ENCODE peak calls at places on chromosomes 5 and 9, in eight cellular contexts. B is stomach, J is testis, Y is transverse colon, X is breast epithelium, D is ovary, F is right lobe of liver, W is sigmoid colon. V is an unnamed sample.

GRCh38 chr9:99818439-99818992 is 3.2 kb upstream of the NR4A3 start:
- DNase-seq in W (no peak), X (no peak), J (peak; percentile 18), D (no peak), Y (no peak), F (no peak), B (no peak), V (no peak)

GRCh38 chr9:33430942-33431341 is 16.5 kb downstream of the AQP3 start:
- DNase-seq in X (no peak), D (no peak), Y (no peak), B (no peak), F (no peak), W (no peak), J (no peak), V (no peak)

GRCh38 chr9:19102181-19102630 is 498 bp downstream of the HAUS6 start:
- DNase-seq in Y (peak; percentile 17), D (peak; percentile 65), J (no peak), X (no peak), B (no peak), F (peak; percentile 44), W (peak; percentile 72), V (peak; percentile 57)

GRCh38 chr9:98906273-98907040 is 37.2 kb upstream of the COL15A1 start:
- DNase-seq in F (no peak), D (peak; percentile 76), J (no peak), X (no peak), Y (no peak), W (no peak), B (no peak), V (no peak)

GRCh38 chr9:93674580-93675335 is 98.4 kb downstream of the PHF2 start:
- DNase-seq in Y (no peak), J (peak; percentile 10), X (peak; percentile 38), B (peak; percentile 19), W (peak; percentile 57), D (peak; percentile 21), F (no peak), V (peak; percentile 23)

GRCh38 chr9:26210338-26210851 is 532.2 kb upstream of the TUSC1 start:
- DNase-seq in Y (no peak), J (no peak), F (no peak), W (no peak), B (no peak), X (no peak), D (no peak), V (no peak)

GRCh38 chr9:96875460-96876142 is 21.3 kb upstream of the ZNF782 start:
- DNase-seq in F (peak; percentile 61), J (peak; percentile 90), Y (peak; percentile 74), B (peak; percentile 70), W (no peak), X (no peak), D (no peak), V (peak; percentile 75)

GRCh38 chr5:121299153-121299552 is 552.5 kb upstream of the FTMT start:
- DNase-seq in F (no peak), D (no peak), B (no peak), Y (no peak), W (no peak), J (no peak), X (no peak), V (no peak)

GRCh38 chr5:88719434-88719833 is 163.6 kb downstream of the MEF2C start:
- DNase-seq in X (no peak), J (no peak), W (no peak), D (no peak), B (no peak), F (no peak), Y (no peak), V (no peak)

GRCh38 chr5:88713818-88714217 is 169.2 kb downstream of the MEF2C start:
- DNase-seq in B (no peak), Y (no peak), F (no peak), W (no peak), X (no peak), D (no peak), J (no peak), V (no peak)

GRCh38 chr5:88715503-88715902 is 167.5 kb downstream of the MEF2C start:
- DNase-seq in F (no peak), Y (no peak), B (no peak), D (no peak), J (no peak), X (no peak), W (no peak), V (no peak)
- TF ChIP-seq POLR2A in F (no peak), Y (no peak), B (no peak), D (no peak), J (no peak), X (no peak), W (no peak), V (no peak)

GRCh38 chr5:51382759-51383493 is at the start of gene ISL1:
- DNase-seq in D (no peak), W (peak; percentile 90), J (peak; percentile 84), Y (peak; percentile 63), F (no peak), X (no peak), B (peak; percentile 94), V (peak; percentile 73)

GRCh38 chr5:51385214-51385613 is 2.0 kb downstream of the ISL1 start:
- DNase-seq in W (no peak), J (no peak), X (no peak), Y (no peak), D (no peak), F (no peak), B (no peak), V (no peak)

GRCh38 chr5:51384281-51384840 is 1.1 kb downstream of the ISL1 start:
- DNase-seq in X (no peak), D (no peak), W (no peak), Y (no peak), J (no peak), F (no peak), B (no peak), V (no peak)

GRCh38 chr5:51382508-51382758 is 815 bp upstream of the ISL1 start:
- DNase-seq in D (no peak), F (no peak), W (no peak), Y (no peak), B (no peak), J (no peak), X (no peak), V (no peak)

DNA sequence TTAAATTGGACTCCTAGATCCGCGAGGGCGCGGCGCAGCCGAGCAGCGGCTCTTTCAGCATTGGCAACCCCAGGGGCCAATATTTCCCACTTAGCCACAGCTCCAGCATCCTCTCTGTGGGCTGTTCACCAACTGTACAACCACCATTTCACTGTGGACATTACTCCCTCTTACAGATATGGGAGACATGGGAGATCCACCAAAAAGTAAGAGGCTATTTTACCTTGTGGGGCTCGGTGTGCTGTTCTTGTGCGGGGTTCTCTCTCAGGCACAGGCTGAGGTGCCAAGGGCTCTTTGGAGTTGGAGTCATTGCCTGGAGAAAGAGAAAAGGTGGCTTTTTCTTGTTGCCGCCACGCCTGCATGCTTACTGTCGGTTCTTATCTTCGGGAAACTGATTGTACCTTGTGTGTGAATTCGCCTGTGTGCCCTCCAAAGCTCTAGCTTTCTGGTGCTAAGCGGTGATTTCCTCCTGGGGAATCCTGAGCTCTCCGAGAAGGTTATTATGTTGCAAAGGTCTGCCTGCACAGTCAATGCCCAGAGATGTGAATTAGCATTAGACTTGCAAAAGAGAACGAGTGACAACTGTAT is 340 bp downstream of the ISL1 start:
- DNase-seq in J (no peak), D (no peak), X (no peak), Y (no peak), W (no peak), B (no peak), F (no peak), V (no peak)
- H3K4me1 ChIP-seq in J (peaks cover 10% of the 10 kb centered on the region), D (peaks cover 6% of the 10 kb centered on the region), X (no peaks in the 10 kb centered on the region), Y (no peaks in the 10 kb centered on the region), W (no peaks in the 10 kb centered on the region), B (peaks cover 11% of the 10 kb centered on the region), F (no peaks in the 10 kb centered on the region), V (peaks cover 26% of the 10 kb centered on the region)

DNA sequence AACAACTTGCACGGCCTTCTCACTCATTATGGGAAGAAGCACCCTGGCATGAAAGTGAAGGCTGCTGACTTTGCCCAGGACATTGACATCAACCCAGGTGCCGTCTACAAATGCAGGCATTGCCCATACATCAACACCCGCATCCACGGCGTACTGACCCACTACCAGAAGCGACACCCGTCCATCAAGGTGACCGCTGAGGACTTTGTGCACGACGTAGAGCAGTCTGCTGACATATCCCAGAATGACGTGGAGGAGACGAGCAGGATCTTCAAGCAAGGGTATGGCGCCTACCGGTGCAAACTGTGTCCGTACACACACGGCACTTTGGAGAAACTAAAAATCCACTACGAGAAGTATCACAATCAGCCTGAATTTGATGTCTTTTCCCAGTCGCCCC is 65.4 kb downstream of the ZNF462 start:
- DNase-seq in Y (no peak), F (no peak), J (no peak), W (no peak), X (no peak), D (no peak), B (no peak), V (no peak)
- H3K36me3 ChIP-seq in Y (peaks cover 17% of the 10 kb centered on the region), F (no peaks in the 10 kb centered on the region), J (no peaks in the 10 kb centered on the region), W (peaks cover 41% of the 10 kb centered on the region), X (no peaks in the 10 kb centered on the region), D (no peaks in the 10 kb centered on the region), B (peaks cover 57% of the 10 kb centered on the region), V (no peaks in the 10 kb centered on the region)

DNA sequence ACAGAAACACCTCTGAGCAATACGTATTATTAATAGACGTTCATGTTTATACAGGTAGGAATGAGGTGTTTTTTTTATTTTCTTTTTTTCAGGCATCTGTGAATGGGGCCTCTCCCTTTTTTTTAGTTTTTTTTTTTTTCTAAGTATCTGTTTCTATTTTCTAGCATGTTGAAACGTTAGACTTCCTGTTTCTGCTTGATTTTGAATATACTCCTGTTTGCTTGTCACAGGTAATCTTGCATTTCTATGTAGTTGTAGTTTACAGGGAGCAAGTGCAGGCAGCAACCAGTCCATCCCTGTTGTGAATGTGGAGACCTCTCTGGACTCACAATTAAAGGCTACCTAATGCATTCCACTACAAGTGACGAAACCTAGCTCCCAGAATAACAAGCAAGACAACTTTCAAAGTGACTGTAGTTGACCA is 22.8 kb upstream of the TNFAIP8 start:
- DNase-seq in F (no peak), W (no peak), Y (no peak), J (no peak), X (no peak), D (no peak), B (no peak), V (no peak)
- TF ChIP-seq POLR2A in F (no peak), W (no peak), Y (no peak), J (no peak), X (no peak), D (no peak), B (no peak), V (no peak)

V was measured in Peyer's patch.